ENCODE peak calls at places on chromosomes 1 and 21, in ten cellular contexts. N, I, O, F, B, A, X, Q, P and E are unnamed samples.

GRCh38 chr1:233289676-233290075 is 5.8 kb downstream of the PCNX2 start:
- DNase-seq in N (no peak), I (no peak), O (no peak), F (no peak), B (no peak), A (no peak), X (peak), Q (no peak), P (no peak), E (peak)

GRCh38 chr21:37368536-37369279 is 2.1 kb downstream of the DYRK1A start:
- DNase-seq in N (no peak), I (no peak), O (no peak), F (no peak), B (no peak), A (no peak), X (peak), Q (no peak), P (no peak), E (no peak)

GRCh38 chr1:232423591-232423990 is 206.3 kb downstream of the SIPA1L2 start:
- DNase-seq in N (no peak), I (no peak), O (no peak), F (no peak), B (no peak), A (no peak), X (no peak), Q (no peak), P (no peak), E (no peak)

GRCh38 chr1:7675431-7676273 is 95.4 kb upstream of the VAMP3 start:
- DNase-seq in N (no peak), I (no peak), O (no peak), F (no peak), B (no peak), A (peak), X (no peak), Q (no peak), P (no peak), E (no peak)

GRCh38 chr1:216095400-216095799 is 327.8 kb downstream of the USH2A start:
- DNase-seq in N (no peak), I (no peak), O (no peak), F (no peak), B (no peak), A (no peak), X (no peak), Q (no peak), P (no peak), E (peak)

GRCh38 chr1:14758962-14759361 is 160.5 kb downstream of the KAZN start:
- DNase-seq in N (no peak), I (no peak), O (no peak), F (no peak), B (no peak), A (no peak), X (no peak), Q (no peak), P (no peak), E (no peak)

GRCh38 chr1:172668097-172668496 is 9.2 kb downstream of the FASLG start:
- DNase-seq in N (no peak), I (no peak), O (no peak), F (no peak), B (no peak), A (no peak), X (no peak), Q (no peak), P (no peak), E (no peak)

GRCh38 chr21:42991992-42992740 is 17.8 kb downstream of the PKNOX1 start:
- DNase-seq in N (no peak), I (no peak), O (peak), F (no peak), B (no peak), A (peak), X (peak), Q (peak), P (no peak), E (no peak)

GRCh38 chr1:235023197-235024044 is 105.2 kb downstream of the TOMM20 start:
- DNase-seq in N (no peak), I (no peak), O (no peak), F (no peak), B (no peak), A (no peak), X (no peak), Q (no peak), P (peak), E (no peak)

GRCh38 chr1:90706437-90707362 is 10.4 kb downstream of the BARHL2 start:
- DNase-seq in N (peak), I (no peak), O (no peak), F (no peak), B (no peak), A (no peak), X (no peak), Q (no peak), P (no peak), E (peak)

GRCh38 chr1:166133276-166133841 is 33.4 kb downstream of the FAM78B start:
- DNase-seq in N (peak), I (no peak), O (no peak), F (peak), B (no peak), A (no peak), X (no peak), Q (no peak), P (no peak), E (no peak)

GRCh38 chr1:115665319-115665718 is 23.5 kb downstream of the VANGL1 start:
- DNase-seq in N (no peak), I (no peak), O (no peak), F (no peak), B (no peak), A (no peak), X (no peak), Q (no peak), P (no peak), E (no peak)

GRCh38 chr1:161705537-161705936 is 1.5 kb upstream of the FCRLA start:
- DNase-seq in N (no peak), I (no peak), O (no peak), F (no peak), B (no peak), A (no peak), X (no peak), Q (no peak), P (no peak), E (no peak)

GRCh38 chr1:161681879-161682278 is 18.9 kb downstream of the FCGR2B start:
- DNase-seq in N (no peak), I (no peak), O (no peak), F (no peak), B (no peak), A (no peak), X (no peak), Q (no peak), P (no peak), E (no peak)

GRCh38 chr1:156214024-156214748 is 1.4 kb downstream of the PMF1 start:
- DNase-seq in N (peak), I (no peak), O (peak), F (peak), B (no peak), A (no peak), X (no peak), Q (peak), P (no peak), E (no peak)

GRCh38 chr1:227900571-227901051 is 47.1 kb downstream of the WNT9A start:
- DNase-seq in N (no peak), I (no peak), O (peak), F (no peak), B (no peak), A (peak), X (no peak), Q (no peak), P (peak), E (peak)

GRCh38 chr1:238485062-238485905 is 594.6 kb upstream of the ZP4 start:
- DNase-seq in N (peak), I (no peak), O (no peak), F (no peak), B (no peak), A (no peak), X (no peak), Q (no peak), P (no peak), E (no peak)

GRCh38 chr1:195153107-195153506 is 1455.1 kb downstream of the KCNT2 start:
- DNase-seq in N (no peak), I (no peak), O (no peak), F (no peak), B (no peak), A (no peak), X (no peak), Q (no peak), P (no peak), E (no peak)

GRCh38 chr1:230028602-230029223 is 38.3 kb upstream of the GALNT2 start:
- DNase-seq in N (no peak), I (no peak), O (no peak), F (no peak), B (no peak), A (no peak), X (no peak), Q (no peak), P (no peak), E (no peak)

GRCh38 chr1:203744008-203744972 is 20.7 kb upstream of the LAX1 start:
- DNase-seq in N (no peak), I (no peak), O (peak), F (no peak), B (peak), A (peak), X (no peak), Q (no peak), P (peak), E (no peak)

GRCh38 chr21:42350899-42351543 is at the start of gene TFF2:
- DNase-seq in N (no peak), I (no peak), O (no peak), F (no peak), B (no peak), A (no peak), X (no peak), Q (no peak), P (no peak), E (no peak)

GRCh38 chr21:16195476-16195875 is 465.7 kb downstream of the USP25 start:
- DNase-seq in N (peak), I (no peak), O (no peak), F (no peak), B (no peak), A (no peak), X (peak), Q (no peak), P (no peak), E (no peak)

GRCh38 chr1:81165963-81166362 is 634.8 kb upstream of the ADGRL2 start:
- DNase-seq in N (no peak), I (no peak), O (no peak), F (no peak), B (no peak), A (no peak), X (peak), Q (no peak), P (no peak), E (no peak)

GRCh38 chr1:48693180-48693579 is 83.5 kb downstream of the BEND5 start:
- DNase-seq in N (no peak), I (no peak), O (no peak), F (no peak), B (no peak), A (no peak), X (no peak), Q (no peak), P (no peak), E (no peak)

GRCh38 chr1:28577738-28578536 is 14.1 kb upstream of the RAB42 start:
- DNase-seq in N (no peak), I (no peak), O (no peak), F (no peak), B (no peak), A (no peak), X (no peak), Q (no peak), P (no peak), E (no peak)

GRCh38 chr1:91278754-91279153 is 125.9 kb downstream of the HFM1 start:
- DNase-seq in N (peak), I (no peak), O (no peak), F (peak), B (no peak), A (no peak), X (peak), Q (no peak), P (no peak), E (no peak)

GRCh38 chr1:86464819-86465218 is 3.9 kb upstream of the CLCA1 start:
- DNase-seq in N (no peak), I (no peak), O (no peak), F (no peak), B (no peak), A (no peak), X (no peak), Q (no peak), P (no peak), E (no peak)

GRCh38 chr1:21295059-21295401 is 4.8 kb upstream of the ECE1 start:
- DNase-seq in N (no peak), I (no peak), O (no peak), F (peak), B (no peak), A (no peak), X (peak), Q (no peak), P (no peak), E (no peak)

GRCh38 chr1:43864111-43865045 is 69.2 kb upstream of the ARTN start:
- DNase-seq in N (no peak), I (no peak), O (no peak), F (no peak), B (no peak), A (no peak), X (no peak), Q (no peak), P (no peak), E (no peak)

GRCh38 chr1:27598288-27598687 is 5.7 kb downstream of the AHDC1 start:
- DNase-seq in N (no peak), I (no peak), O (peak), F (no peak), B (no peak), A (peak), X (no peak), Q (no peak), P (no peak), E (no peak)

GRCh38 chr1:107449326-107449725 is 308.5 kb downstream of the NTNG1 start:
- DNase-seq in N (no peak), I (no peak), O (no peak), F (no peak), B (no peak), A (no peak), X (no peak), Q (no peak), P (no peak), E (no peak)

GRCh38 chr1:226001852-226002666 is 2.9 kb upstream of the SDE2 start:
- DNase-seq in N (peak), I (no peak), O (no peak), F (no peak), B (peak), A (peak), X (peak), Q (no peak), P (peak), E (no peak)

GRCh38 chr21:41783476-41784150 is 16.8 kb upstream of the RIPK4 start:
- DNase-seq in N (peak), I (no peak), O (no peak), F (peak), B (no peak), A (no peak), X (no peak), Q (peak), P (peak), E (no peak)

GRCh38 chr1:22142315-22143064 is 407 bp downstream of the WNT4 start:
- DNase-seq in N (no peak), I (peak), O (peak), F (no peak), B (no peak), A (no peak), X (peak), Q (peak), P (no peak), E (no peak)

GRCh38 chr1:89831462-89832113 is 10.8 kb downstream of the LRRC8D start:
- DNase-seq in N (no peak), I (no peak), O (no peak), F (no peak), B (no peak), A (no peak), X (no peak), Q (no peak), P (no peak), E (no peak)

GRCh38 chr1:25795955-25796806 is 3.8 kb upstream of the SELENON start:
- DNase-seq in N (no peak), I (no peak), O (no peak), F (no peak), B (no peak), A (no peak), X (no peak), Q (no peak), P (no peak), E (no peak)

GRCh38 chr1:47223921-47224675 is 7.9 kb downstream of the TAL1 start:
- DNase-seq in N (no peak), I (no peak), O (no peak), F (no peak), B (no peak), A (no peak), X (no peak), Q (no peak), P (no peak), E (no peak)
- TF ChIP-seq POLR2A in N (no peak), I (no peak), O (no peak), F (no peak), B (no peak), A (no peak), X (no peak), Q (no peak), P (no peak), E (no peak)

GRCh38 chr21:45428534-45428933 is 23.6 kb downstream of the COL18A1 start:
- DNase-seq in N (no peak), I (no peak), O (no peak), F (no peak), B (no peak), A (no peak), X (no peak), Q (no peak), P (no peak), E (no peak)

GRCh38 chr21:45424854-45425795 is 20.2 kb downstream of the COL18A1 start:
- DNase-seq in N (no peak), I (no peak), O (no peak), F (no peak), B (no peak), A (no peak), X (no peak), Q (no peak), P (no peak), E (no peak)

GRCh38 chr21:45430521-45431501 is 25.8 kb downstream of the COL18A1 start:
- DNase-seq in N (no peak), I (no peak), O (no peak), F (no peak), B (no peak), A (no peak), X (no peak), Q (no peak), P (no peak), E (peak)

GRCh38 chr21:45429221-45430164 is 24.5 kb downstream of the COL18A1 start:
- DNase-seq in N (no peak), I (no peak), O (no peak), F (no peak), B (no peak), A (no peak), X (no peak), Q (no peak), P (no peak), E (no peak)

DNA sequence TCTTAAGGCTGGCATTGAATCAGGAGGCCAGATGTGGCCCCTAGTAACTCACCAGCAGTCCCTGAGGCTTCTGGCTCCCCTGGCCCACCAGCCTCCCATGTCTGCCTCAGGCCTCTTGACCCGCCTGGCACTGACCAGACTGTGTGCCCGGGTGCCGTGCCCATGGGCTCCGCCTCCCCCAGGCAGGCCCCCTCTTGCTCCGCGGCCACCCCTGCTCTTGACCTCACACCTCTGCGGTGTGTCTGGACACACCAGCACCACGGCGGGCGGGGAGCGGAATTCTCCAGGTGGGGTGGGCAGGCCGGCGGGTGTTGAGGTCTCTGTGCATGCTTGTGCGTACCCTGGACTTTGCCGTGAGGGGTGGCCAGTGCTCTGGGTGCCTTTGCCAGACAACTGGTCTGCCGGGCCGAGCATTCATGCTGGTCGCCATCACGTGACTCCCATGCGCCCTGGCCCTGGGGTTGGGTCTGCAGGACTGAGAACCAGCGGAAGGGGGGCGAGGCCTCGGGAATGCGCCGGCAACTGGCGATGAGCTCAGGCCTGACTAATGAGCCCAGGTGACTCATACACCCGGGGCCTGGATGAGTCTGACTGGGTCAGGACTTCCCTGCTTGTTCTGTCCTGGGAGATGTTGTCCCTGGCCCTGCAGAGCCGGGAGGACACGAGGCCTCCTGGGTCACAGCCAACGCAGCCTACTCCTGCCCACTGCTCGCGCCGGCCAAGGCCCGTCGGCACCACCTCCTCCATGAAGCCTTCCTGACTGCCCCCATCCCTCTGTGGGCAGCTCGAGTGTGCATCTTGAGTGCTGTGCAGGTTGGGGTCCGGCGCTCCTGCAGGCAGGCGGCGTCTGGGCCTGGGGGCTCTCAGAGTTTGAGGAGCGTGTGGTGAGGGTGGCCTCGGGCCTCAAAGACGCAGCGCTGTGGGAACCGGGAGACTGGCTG is 22.6 kb downstream of the COL18A1 start:
- DNase-seq in N (peak), I (no peak), O (peak), F (peak), B (no peak), A (no peak), X (peak), Q (peak), P (no peak), E (peak)
- TF ChIP-seq POLR2A in N (no peak), I (no peak), O (no peak), F (no peak), B (no peak), A (no peak), X (no peak), Q (no peak), P (no peak), E (no peak)

GRCh38 chr1:93459126-93459525 is 11.2 kb downstream of the FNBP1L start:
- DNase-seq in N (no peak), I (no peak), O (no peak), F (no peak), B (no peak), A (no peak), X (no peak), Q (no peak), P (no peak), E (no peak)
- TF ChIP-seq POLR2A in N (no peak), I (no peak), O (no peak), F (no peak), B (no peak), A (no peak), X (no peak), Q (no peak), P (no peak), E (no peak)

GRCh38 chr1:94272388-94272787 is 35.0 kb upstream of the ARHGAP29 start:
- DNase-seq in N (no peak), I (no peak), O (no peak), F (no peak), B (no peak), A (no peak), X (no peak), Q (no peak), P (no peak), E (no peak)
- TF ChIP-seq POLR2A in N (no peak), I (no peak), O (no peak), F (no peak), B (no peak), A (no peak), X (no peak), Q (no peak), P (no peak), E (no peak)